ENCODE peak calls at places on chromosomes 12 and 14, in nine cellular contexts. One of them, this sample, is unnamed.

GRCh38 chr14:32259368-32260013 is 56.4 kb upstream of the RNU6-8 start:
- DNase-seq in HepG2: peak; percentile 77
- DNase-seq in A549: peak; percentile 41
- DNase-seq in endothelial cell of umbilical vein: peak; percentile 56
- DNase-seq in K562: peak; percentile 54
- DNase-seq in WTC11: no peak
- DNase-seq in GM12878: peak; percentile 66
- DNase-seq in HCT116: peak; percentile 56
- DNase-seq in SK-N-SH: peak; percentile 58
- DNase-seq in this sample: peak; percentile 57

GRCh38 chr12:89707992-89708792 is 446 bp downstream of the ATP2B1 start:
- DNase-seq in endothelial cell of umbilical vein: peak; percentile 16
- DNase-seq in A549: peak; percentile 22
- DNase-seq in HCT116: no peak
- DNase-seq in SK-N-SH: peak; percentile 56
- DNase-seq in WTC11: peak; percentile 51
- DNase-seq in HepG2: no peak
- DNase-seq in GM12878: no peak
- DNase-seq in K562: peak; percentile 49
- DNase-seq in this sample: peak; percentile 64

GRCh38 chr14:63857467-63858030 is 4.7 kb downstream of the SYNE2 start:
- DNase-seq in WTC11: no peak
- DNase-seq in A549: no peak
- DNase-seq in GM12878: no peak
- DNase-seq in HepG2: no peak
- DNase-seq in HCT116: no peak
- DNase-seq in SK-N-SH: no peak
- DNase-seq in K562: no peak
- DNase-seq in endothelial cell of umbilical vein: no peak
- DNase-seq in this sample: no peak

GRCh38 chr14:59336078-59336477 is 129.1 kb downstream of the GPR135 start:
- DNase-seq in K562: no peak
- DNase-seq in HCT116: no peak
- DNase-seq in endothelial cell of umbilical vein: peak; percentile 94
- DNase-seq in HepG2: no peak
- DNase-seq in A549: no peak
- DNase-seq in GM12878: no peak
- DNase-seq in WTC11: no peak
- DNase-seq in SK-N-SH: no peak
- DNase-seq in this sample: no peak

GRCh38 chr14:31965735-31966598 is 111.1 kb upstream of the ARHGAP5 start:
- DNase-seq in endothelial cell of umbilical vein: no peak
- DNase-seq in K562: peak; percentile 57
- DNase-seq in HCT116: no peak
- DNase-seq in HepG2: peak; percentile 96
- DNase-seq in WTC11: no peak
- DNase-seq in A549: peak; percentile 44
- DNase-seq in SK-N-SH: no peak
- DNase-seq in GM12878: no peak
- DNase-seq in this sample: no peak

GRCh38 chr12:69284131-69284530 is 44.8 kb downstream of the CPSF6 start:
- DNase-seq in GM12878: no peak
- DNase-seq in HCT116: peak; percentile 52
- DNase-seq in K562: peak; percentile 82
- DNase-seq in SK-N-SH: peak; percentile 74
- DNase-seq in A549: peak; percentile 79
- DNase-seq in endothelial cell of umbilical vein: peak; percentile 64
- DNase-seq in WTC11: peak; percentile 70
- DNase-seq in HepG2: peak; percentile 70
- DNase-seq in this sample: peak; percentile 87

GRCh38 chr14:68688872-68689371 is 103.9 kb downstream of the ZFP36L1 start:
- DNase-seq in endothelial cell of umbilical vein: no peak
- DNase-seq in K562: no peak
- DNase-seq in WTC11: no peak
- DNase-seq in HepG2: no peak
- DNase-seq in A549: peak; percentile 58
- DNase-seq in SK-N-SH: peak; percentile 74
- DNase-seq in GM12878: no peak
- DNase-seq in HCT116: no peak
- DNase-seq in this sample: peak; percentile 33

GRCh38 chr12:949337-950099 is at the start of gene RAD52:
- DNase-seq in SK-N-SH: peak; percentile 91
- DNase-seq in GM12878: peak; percentile 96
- DNase-seq in HepG2: peak; percentile 96
- DNase-seq in K562: peak; percentile 82
- DNase-seq in endothelial cell of umbilical vein: peak; percentile 99
- DNase-seq in A549: peak; percentile 100
- DNase-seq in HCT116: peak; percentile 97
- DNase-seq in WTC11: peak; percentile 99
- DNase-seq in this sample: peak; percentile 99

GRCh38 chr12:54227376-54227775 is 38.6 kb upstream of the SMUG1 start:
- DNase-seq in endothelial cell of umbilical vein: no peak
- DNase-seq in K562: peak; percentile 60
- DNase-seq in WTC11: no peak
- DNase-seq in SK-N-SH: no peak
- DNase-seq in A549: no peak
- DNase-seq in GM12878: no peak
- DNase-seq in HCT116: no peak
- DNase-seq in HepG2: no peak
- DNase-seq in this sample: peak; percentile 75

GRCh38 chr12:121576851-121577391 is 3.9 kb downstream of the KDM2B start:
- DNase-seq in K562: no peak
- DNase-seq in SK-N-SH: no peak
- DNase-seq in A549: peak; percentile 73
- DNase-seq in WTC11: peak; percentile 70
- DNase-seq in GM12878: no peak
- DNase-seq in HepG2: peak; percentile 40
- DNase-seq in HCT116: no peak
- DNase-seq in endothelial cell of umbilical vein: no peak
- DNase-seq in this sample: peak; percentile 46

GRCh38 chr12:4987076-4987775 is 56.5 kb upstream of the KCNA5 start:
- DNase-seq in WTC11: no peak
- DNase-seq in HepG2: no peak
- DNase-seq in K562: no peak
- DNase-seq in endothelial cell of umbilical vein: no peak
- DNase-seq in A549: no peak
- DNase-seq in SK-N-SH: no peak
- DNase-seq in GM12878: no peak
- DNase-seq in HCT116: no peak
- DNase-seq in this sample: no peak

GRCh38 chr14:34501004-34501580 is 38.4 kb downstream of the EAPP start:
- DNase-seq in SK-N-SH: no peak
- DNase-seq in K562: no peak
- DNase-seq in WTC11: no peak
- DNase-seq in HCT116: no peak
- DNase-seq in endothelial cell of umbilical vein: no peak
- DNase-seq in GM12878: no peak
- DNase-seq in A549: no peak
- DNase-seq in HepG2: no peak
- DNase-seq in this sample: no peak

GRCh38 chr12:71797506-71797905 is 42.1 kb upstream of the TBC1D15 start:
- DNase-seq in A549: no peak
- DNase-seq in K562: no peak
- DNase-seq in HCT116: no peak
- DNase-seq in endothelial cell of umbilical vein: no peak
- DNase-seq in WTC11: no peak
- DNase-seq in GM12878: no peak
- DNase-seq in HepG2: no peak
- DNase-seq in SK-N-SH: no peak
- DNase-seq in this sample: no peak

GRCh38 chr12:28602760-28603638 is 412.7 kb downstream of the CCDC91 start:
- DNase-seq in GM12878: no peak
- DNase-seq in A549: no peak
- DNase-seq in K562: no peak
- DNase-seq in HCT116: no peak
- DNase-seq in HepG2: no peak
- DNase-seq in SK-N-SH: no peak
- DNase-seq in WTC11: no peak
- DNase-seq in endothelial cell of umbilical vein: no peak
- DNase-seq in this sample: peak; percentile 59

GRCh38 chr12:132904718-132905328 is 17.4 kb upstream of the CHFR start:
- DNase-seq in HepG2: no peak
- DNase-seq in SK-N-SH: peak; percentile 75
- DNase-seq in WTC11: peak; percentile 94
- DNase-seq in A549: no peak
- DNase-seq in GM12878: no peak
- DNase-seq in HCT116: no peak
- DNase-seq in K562: peak; percentile 78
- DNase-seq in endothelial cell of umbilical vein: peak; percentile 38
- DNase-seq in this sample: no peak

GRCh38 chr14:92340938-92341337 is 18.0 kb downstream of the SLC24A4 start:
- DNase-seq in K562: no peak
- DNase-seq in GM12878: no peak
- DNase-seq in A549: no peak
- DNase-seq in HCT116: no peak
- DNase-seq in WTC11: no peak
- DNase-seq in SK-N-SH: no peak
- DNase-seq in HepG2: no peak
- DNase-seq in endothelial cell of umbilical vein: no peak
- DNase-seq in this sample: no peak

GRCh38 chr14:56061051-56061450 is 57.2 kb upstream of the PELI2 start:
- DNase-seq in K562: no peak
- DNase-seq in WTC11: no peak
- DNase-seq in SK-N-SH: no peak
- DNase-seq in HCT116: no peak
- DNase-seq in A549: no peak
- DNase-seq in GM12878: no peak
- DNase-seq in HepG2: no peak
- DNase-seq in endothelial cell of umbilical vein: no peak
- DNase-seq in this sample: no peak

DNA sequence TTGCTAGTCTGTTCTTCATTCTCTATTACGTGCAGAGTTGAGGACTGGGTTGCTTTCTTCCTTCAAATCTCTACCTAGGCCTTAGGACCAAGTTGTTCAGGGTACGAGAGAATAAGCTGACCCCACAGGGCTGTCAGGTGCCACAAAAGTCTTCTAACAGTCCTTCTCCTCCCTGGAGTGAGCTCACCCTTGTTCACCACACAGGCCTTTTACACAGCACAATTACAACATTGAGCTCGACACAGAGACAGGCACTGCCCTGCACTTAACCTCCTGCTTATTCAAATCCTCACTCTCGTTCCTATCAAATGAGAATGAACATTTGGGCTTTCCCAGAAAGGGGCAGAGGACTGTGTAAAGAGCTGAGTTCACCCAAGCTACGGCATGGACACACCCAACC is 2.4 kb downstream of the GALNT6 start:
- DNase-seq in GM12878: no peak
- DNase-seq in SK-N-SH: no peak
- DNase-seq in A549: no peak
- DNase-seq in WTC11: no peak
- DNase-seq in HCT116: no peak
- DNase-seq in HepG2: no peak
- DNase-seq in K562: no peak
- DNase-seq in endothelial cell of umbilical vein: no peak
- DNase-seq in this sample: no peak
- TF ChIP-seq MAX in GM12878: no peak
- TF ChIP-seq MAX in SK-N-SH: no peak
- TF ChIP-seq MAX in A549: no peak
- TF ChIP-seq MAX in WTC11: no peak
- TF ChIP-seq MAX in HCT116: no peak
- TF ChIP-seq MAX in HepG2: no peak
- TF ChIP-seq MAX in K562: no peak
- TF ChIP-seq MAX in endothelial cell of umbilical vein: no peak
- TF ChIP-seq MAX in this sample: no peak

DNA sequence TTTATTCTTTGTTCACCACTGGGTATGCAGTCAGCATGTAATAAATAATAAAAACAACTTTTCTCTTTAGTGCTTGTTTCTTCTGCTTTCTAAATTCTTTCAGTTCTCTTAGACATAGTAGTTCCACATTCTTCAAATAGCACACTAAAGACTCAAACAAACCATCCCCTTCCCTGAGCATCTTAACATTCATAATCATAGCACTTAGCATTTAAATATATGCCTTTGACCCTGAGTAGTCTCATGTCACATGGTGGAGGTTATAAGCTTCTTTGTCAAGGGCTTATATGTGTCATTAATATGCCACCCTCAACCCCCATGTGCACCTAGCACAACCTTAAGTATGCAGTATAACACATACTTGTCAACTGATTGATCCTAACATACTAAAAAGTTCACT is 212.7 kb downstream of the PHLDA1 start:
- DNase-seq in endothelial cell of umbilical vein: no peak
- DNase-seq in HCT116: no peak
- DNase-seq in WTC11: no peak
- DNase-seq in K562: no peak
- DNase-seq in A549: no peak
- DNase-seq in GM12878: no peak
- DNase-seq in SK-N-SH: no peak
- DNase-seq in HepG2: no peak
- DNase-seq in this sample: no peak
- TF ChIP-seq MAX in endothelial cell of umbilical vein: no peak
- TF ChIP-seq MAX in HCT116: no peak
- TF ChIP-seq MAX in WTC11: no peak
- TF ChIP-seq MAX in K562: no peak
- TF ChIP-seq MAX in A549: no peak
- TF ChIP-seq MAX in GM12878: no peak
- TF ChIP-seq MAX in SK-N-SH: no peak
- TF ChIP-seq MAX in HepG2: no peak
- TF ChIP-seq MAX in this sample: no peak

DNA sequence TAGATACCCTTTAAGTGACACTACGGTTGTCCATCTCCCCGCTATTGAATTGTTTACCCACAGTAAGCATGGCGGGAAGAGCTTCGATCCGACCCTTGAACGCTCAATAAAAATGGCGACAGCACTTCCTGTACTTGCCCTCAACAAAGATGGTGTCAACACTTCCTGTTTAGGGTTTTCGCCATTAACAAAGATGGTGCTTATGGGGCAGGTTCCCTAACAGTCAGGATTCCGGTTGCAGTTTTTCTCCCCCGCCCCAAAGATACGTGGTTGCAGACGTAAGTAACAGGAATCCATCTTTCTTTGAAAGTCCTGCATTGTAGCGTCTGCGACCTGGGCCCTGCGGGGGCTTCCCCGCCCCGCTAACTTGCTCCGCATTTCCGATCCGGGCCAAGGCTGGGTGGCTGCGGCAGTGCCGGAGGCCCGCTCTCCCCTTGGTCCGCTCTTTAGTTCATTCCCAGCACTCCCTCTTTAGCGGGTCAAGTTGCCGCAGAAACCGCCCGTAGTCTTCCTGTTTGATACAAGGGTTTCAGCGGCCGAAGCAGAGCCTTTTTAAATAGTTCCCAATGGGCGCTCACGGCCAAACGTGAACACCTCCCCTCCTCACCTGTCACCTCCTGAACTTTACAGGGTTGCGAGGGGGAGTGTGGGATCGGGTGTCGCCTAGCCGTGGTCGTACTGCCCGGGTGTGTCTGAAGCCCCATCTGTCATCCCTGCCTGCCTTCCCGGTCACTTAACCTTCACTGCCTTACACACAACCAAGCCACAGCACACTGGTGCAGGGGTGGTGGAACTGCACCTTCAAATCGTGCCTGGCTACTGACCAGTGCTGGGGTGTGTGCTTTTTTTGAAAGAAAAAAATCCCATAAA is at the start of gene CRADD:
- DNase-seq in SK-N-SH: peak; percentile 76
- DNase-seq in HepG2: peak; percentile 98
- DNase-seq in A549: peak; percentile 99
- DNase-seq in GM12878: peak; percentile 99
- DNase-seq in HCT116: peak; percentile 97
- DNase-seq in K562: peak; percentile 79
- DNase-seq in WTC11: peak; percentile 74
- DNase-seq in endothelial cell of umbilical vein: peak; percentile 97
- DNase-seq in this sample: peak; percentile 99
- TF ChIP-seq MAX in SK-N-SH: peak; percentile 14
- TF ChIP-seq MAX in HepG2: peak; percentile 65
- TF ChIP-seq MAX in A549: peak; percentile 63
- TF ChIP-seq MAX in GM12878: no peak
- TF ChIP-seq MAX in HCT116: peak; percentile 66
- TF ChIP-seq MAX in K562: peak; percentile 33
- TF ChIP-seq MAX in WTC11: no peak
- TF ChIP-seq MAX in endothelial cell of umbilical vein: no peak
- TF ChIP-seq MAX in this sample: peak; percentile 64

GRCh38 chr12:105206686-105207374 is 29.1 kb downstream of the APPL2 start:
- DNase-seq in SK-N-SH: no peak
- DNase-seq in HCT116: no peak
- DNase-seq in A549: no peak
- DNase-seq in endothelial cell of umbilical vein: no peak
- DNase-seq in K562: no peak
- DNase-seq in HepG2: no peak
- DNase-seq in WTC11: no peak
- DNase-seq in GM12878: no peak
- DNase-seq in this sample: no peak
- TF ChIP-seq MAX in SK-N-SH: no peak
- TF ChIP-seq MAX in HCT116: no peak
- TF ChIP-seq MAX in A549: no peak
- TF ChIP-seq MAX in endothelial cell of umbilical vein: no peak
- TF ChIP-seq MAX in K562: no peak
- TF ChIP-seq MAX in HepG2: no peak
- TF ChIP-seq MAX in WTC11: no peak
- TF ChIP-seq MAX in GM12878: no peak
- TF ChIP-seq MAX in this sample: no peak